ENCODE peak calls at places on chromosome 4, in four cellular contexts. One of them, this sample, is unnamed.

GRCh38 chr4:145804134-145804533 is 124.2 kb downstream of the C4orf51 start:
- DNase-seq in ELR: peak
- DNase-seq in heart left ventricle: no peak
- DNase-seq in activated T-cell treated with anti-CD3 and anti-CD28 coated beads, Interleukin-2, amount 50 U/mL, for 72 hours: no peak
- DNase-seq in this sample: no peak

GRCh38 chr4:113325876-113326615 is 276.6 kb downstream of the ANK2 start:
- DNase-seq in ELR: peak
- DNase-seq in heart left ventricle: no peak
- DNase-seq in activated T-cell treated with anti-CD3 and anti-CD28 coated beads, Interleukin-2, amount 50 U/mL, for 72 hours: no peak
- DNase-seq in this sample: no peak

GRCh38 chr4:3305610-3306371 is 13.0 kb downstream of the RGS12 start:
- DNase-seq in ELR: peak
- DNase-seq in heart left ventricle: no peak
- DNase-seq in activated T-cell treated with anti-CD3 and anti-CD28 coated beads, Interleukin-2, amount 50 U/mL, for 72 hours: no peak
- DNase-seq in this sample: no peak

GRCh38 chr4:111871802-111872201 is 273.5 kb upstream of the FAM241A start:
- DNase-seq in ELR: no peak
- DNase-seq in heart left ventricle: no peak
- DNase-seq in activated T-cell treated with anti-CD3 and anti-CD28 coated beads, Interleukin-2, amount 50 U/mL, for 72 hours: no peak
- DNase-seq in this sample: no peak

GRCh38 chr4:8294775-8295174 is 25.2 kb downstream of the HTRA3 start:
- DNase-seq in ELR: no peak
- DNase-seq in heart left ventricle: no peak
- DNase-seq in activated T-cell treated with anti-CD3 and anti-CD28 coated beads, Interleukin-2, amount 50 U/mL, for 72 hours: no peak
- DNase-seq in this sample: no peak

GRCh38 chr4:87844476-87844875 is 11.7 kb downstream of the MEPE start:
- DNase-seq in ELR: peak
- DNase-seq in heart left ventricle: no peak
- DNase-seq in activated T-cell treated with anti-CD3 and anti-CD28 coated beads, Interleukin-2, amount 50 U/mL, for 72 hours: no peak
- DNase-seq in this sample: no peak

GRCh38 chr4:24143741-24144140 is 253.9 kb upstream of the PPARGC1A start:
- DNase-seq in ELR: no peak
- DNase-seq in heart left ventricle: no peak
- DNase-seq in activated T-cell treated with anti-CD3 and anti-CD28 coated beads, Interleukin-2, amount 50 U/mL, for 72 hours: no peak
- DNase-seq in this sample: no peak

GRCh38 chr4:83851261-83852084 is 315.6 kb downstream of the GPAT3 start:
- DNase-seq in ELR: peak
- DNase-seq in heart left ventricle: no peak
- DNase-seq in activated T-cell treated with anti-CD3 and anti-CD28 coated beads, Interleukin-2, amount 50 U/mL, for 72 hours: no peak
- DNase-seq in this sample: no peak

GRCh38 chr4:145530662-145531061 is 49.0 kb downstream of the SMAD1 start:
- DNase-seq in ELR: no peak
- DNase-seq in heart left ventricle: no peak
- DNase-seq in activated T-cell treated with anti-CD3 and anti-CD28 coated beads, Interleukin-2, amount 50 U/mL, for 72 hours: no peak
- DNase-seq in this sample: no peak

GRCh38 chr4:154597798-154598774 is 7.5 kb upstream of the FGA start:
- DNase-seq in ELR: no peak
- DNase-seq in heart left ventricle: no peak
- DNase-seq in activated T-cell treated with anti-CD3 and anti-CD28 coated beads, Interleukin-2, amount 50 U/mL, for 72 hours: no peak
- DNase-seq in this sample: no peak

GRCh38 chr4:1293981-1294380 is 4.3 kb downstream of the MAEA start:
- DNase-seq in ELR: no peak
- DNase-seq in heart left ventricle: peak
- DNase-seq in activated T-cell treated with anti-CD3 and anti-CD28 coated beads, Interleukin-2, amount 50 U/mL, for 72 hours: no peak
- DNase-seq in this sample: peak

GRCh38 chr4:15173251-15173650 is 171.0 kb downstream of the CPEB2 start:
- DNase-seq in ELR: no peak
- DNase-seq in heart left ventricle: no peak
- DNase-seq in activated T-cell treated with anti-CD3 and anti-CD28 coated beads, Interleukin-2, amount 50 U/mL, for 72 hours: no peak
- DNase-seq in this sample: no peak

GRCh38 chr4:54909964-54910363 is 215.4 kb downstream of the KDR start:
- DNase-seq in ELR: no peak
- DNase-seq in heart left ventricle: no peak
- DNase-seq in activated T-cell treated with anti-CD3 and anti-CD28 coated beads, Interleukin-2, amount 50 U/mL, for 72 hours: no peak
- DNase-seq in this sample: no peak

GRCh38 chr4:15015170-15015569 is 12.9 kb downstream of the CPEB2 start:
- DNase-seq in ELR: no peak
- DNase-seq in heart left ventricle: no peak
- DNase-seq in activated T-cell treated with anti-CD3 and anti-CD28 coated beads, Interleukin-2, amount 50 U/mL, for 72 hours: no peak
- DNase-seq in this sample: no peak

GRCh38 chr4:119087121-119087520 is 48.5 kb upstream of the MYOZ2 start:
- DNase-seq in ELR: peak
- DNase-seq in heart left ventricle: no peak
- DNase-seq in activated T-cell treated with anti-CD3 and anti-CD28 coated beads, Interleukin-2, amount 50 U/mL, for 72 hours: no peak
- DNase-seq in this sample: no peak

GRCh38 chr4:109574931-109575804 is 15.1 kb downstream of the MCUB start:
- DNase-seq in ELR: no peak
- DNase-seq in heart left ventricle: no peak
- DNase-seq in activated T-cell treated with anti-CD3 and anti-CD28 coated beads, Interleukin-2, amount 50 U/mL, for 72 hours: no peak
- DNase-seq in this sample: no peak